ENCODE peak calls at places on chromosome 21, in eight cellular contexts. P is PC-3; V is T-helper 2 cell; L is activated CD4-positive, CD25-positive, alpha-beta regulatory T cell; G is retina; Y is endothelial cell of umbilical vein; D is stimulated activated naive CD8-positive, alpha-beta T cell treated with anti-CD3 and anti-CD28 coated beads, Interleukin-15, Interleukin-2, amounts not matched to agents 100 U/mL and 50 U/mL, for 24 hours; N is stimulated activated CD4-positive, alpha-beta T cell treated with anti-CD3 and anti-CD28 coated beads, Interleukin-1b, Interleukin-23, amount 100 ng/mL, for 24 hours. A is an unnamed sample.

GRCh38 chr21:43812139-43812821 is 22.9 kb downstream of the RRP1 start:
- DNase-seq in P (no peak), N (no peak), D (no peak), G (no peak), Y (peak), L (no peak), V (no peak), A (peak)

GRCh38 chr21:42973309-42973990 is 912 bp upstream of the PKNOX1 start:
- DNase-seq in P (no peak), N (no peak), G (no peak), V (no peak), D (no peak), Y (no peak), L (no peak), A (peak)

GRCh38 chr21:43361127-43361492 is 65.8 kb downstream of the SIK1 start:
- DNase-seq in Y (no peak), N (no peak), G (peak), D (peak), P (no peak), V (no peak), L (no peak), A (peak)

GRCh38 chr21:37675202-37675801 is 241.0 kb downstream of the KCNJ6 start:
- DNase-seq in Y (peak), G (peak), P (peak), L (peak), D (peak), N (peak), V (peak), A (peak)

GRCh38 chr21:42009018-42009830 is 936 bp downstream of the ZBTB21 start:
- DNase-seq in N (peak), D (peak), P (peak), Y (peak), G (peak), V (peak), L (peak), A (peak)

GRCh38 chr21:41681336-41681801 is 85.5 kb downstream of the RIPK4 start:
- DNase-seq in N (no peak), Y (no peak), D (no peak), G (no peak), L (no peak), V (no peak), P (peak), A (no peak)

GRCh38 chr21:32494946-32495703 is 82.6 kb downstream of the EVA1C start:
- DNase-seq in N (no peak), Y (peak), G (no peak), P (peak), D (no peak), L (no peak), V (no peak), A (no peak)

GRCh38 chr21:42317341-42317741 is 2.1 kb upstream of the TFF3 start:
- DNase-seq in D (no peak), N (no peak), V (no peak), L (no peak), G (no peak), P (no peak), Y (no peak), A (no peak)

GRCh38 chr21:34885636-34886553 is 163.2 kb downstream of the RUNX1 start:
- DNase-seq in Y (peak), P (peak), L (no peak), N (no peak), V (no peak), G (peak), D (no peak), A (no peak)

GRCh38 chr21:29072873-29073221 is 601 bp downstream of the CCT8 start:
- DNase-seq in N (no peak), L (no peak), V (no peak), G (no peak), D (no peak), Y (peak), P (peak), A (no peak)

A was measured in left ventricle myocardium superior.